ENCODE peak calls at places on chromosomes 16 and 17, in ten cellular contexts. L is tibial artery; J is immature natural killer cell; E is NT2/D1; X is ovary; W is M059J; T is stimulated activated CD4-positive, alpha-beta T cell treated with anti-CD3 and anti-CD28 coated beads, Interleukin-4, amount 100 ng/mL, for 24 hours; F is AG09319; M is memory B cell; N is HTR-8/SVneo. B is an unnamed sample.

GRCh38 chr17:17502741-17503565 is 6.8 kb upstream of the RASD1 start:
- DNase-seq in X (no peak), T (no peak), F (no peak), N (no peak), E (no peak), M (no peak), L (no peak), W (no peak), J (no peak), B (no peak)

GRCh38 chr17:46984341-46984740 is 5.3 kb upstream of the RPRML start:
- DNase-seq in N (no peak), L (no peak), F (no peak), M (no peak), J (no peak), X (no peak), E (no peak), W (no peak), T (no peak), B (no peak)

GRCh38 chr17:41416478-41416877 is 7.9 kb downstream of the KRT37 start:
- DNase-seq in L (no peak), E (no peak), N (no peak), F (no peak), T (no peak), W (peak), X (no peak), J (no peak), M (no peak), B (no peak)

GRCh38 chr17:76076765-76077581 is 2.0 kb upstream of the ZACN start:
- DNase-seq in J (peak), X (no peak), L (peak), M (peak), T (peak), N (no peak), E (no peak), W (no peak), F (no peak), B (no peak)

GRCh38 chr17:39943702-39944392 is 16.3 kb downstream of the LRRC3C start:
- DNase-seq in X (no peak), N (no peak), L (no peak), F (no peak), J (no peak), E (no peak), T (no peak), M (no peak), W (no peak), B (no peak)

GRCh38 chr17:9432121-9432866 is 143.3 kb downstream of the STX8 start:
- DNase-seq in W (no peak), N (no peak), F (no peak), L (no peak), E (no peak), T (no peak), J (no peak), M (no peak), X (no peak), B (peak)

GRCh38 chr17:82470065-82470464 is 11.5 kb downstream of the NARF start:
- DNase-seq in J (no peak), W (no peak), N (no peak), F (no peak), X (no peak), L (no peak), E (no peak), T (no peak), M (no peak), B (no peak)

GRCh38 chr16:67407176-67407787 is 9.0 kb downstream of the ZDHHC1 start:
- DNase-seq in W (no peak), E (no peak), X (no peak), L (no peak), N (no peak), T (no peak), M (no peak), F (no peak), J (no peak), B (no peak)

GRCh38 chr17:80832266-80832676 is 159.4 kb upstream of the CHMP6 start:
- DNase-seq in E (peak), J (no peak), T (no peak), W (peak), M (no peak), L (peak), X (peak), N (peak), F (peak), B (no peak)

GRCh38 chr17:73720187-73720834 is 76.1 kb upstream of the SDK2 start:
- DNase-seq in X (no peak), E (no peak), F (no peak), N (no peak), M (no peak), L (no peak), W (no peak), T (no peak), J (no peak), B (no peak)

GRCh38 chr16:46582313-46582712 is 38.9 kb downstream of the SHCBP1 start:
- DNase-seq in L (no peak), N (no peak), T (no peak), E (no peak), J (no peak), M (no peak), X (no peak), F (no peak), W (no peak), B (no peak)

GRCh38 chr16:24983521-24983920 is 31.6 kb downstream of the ARHGAP17 start:
- DNase-seq in T (no peak), M (no peak), N (no peak), E (no peak), W (no peak), J (no peak), L (no peak), F (no peak), X (no peak), B (no peak)

GRCh38 chr16:51152691-51153261 is 1.7 kb upstream of the SALL1 start:
- DNase-seq in J (no peak), T (no peak), M (no peak), E (no peak), W (peak), N (no peak), F (no peak), L (no peak), X (no peak), B (no peak)

GRCh38 chr16:28873543-28874201 is 4.6 kb upstream of the ATP2A1 start:
- DNase-seq in E (no peak), F (no peak), T (peak), J (peak), N (no peak), W (no peak), L (no peak), X (no peak), M (peak), B (no peak)